ENCODE peak calls at places on chromosomes 1 and 21, in ten cellular contexts. Z is hepatocyte; P is neural progenitor cell; F is naive thymus-derived CD4-positive, alpha-beta T cell; J is esophagus muscularis mucosa; M is CD4-positive, CD25-positive, alpha-beta regulatory T cell; Q is GM23248; B is heart left ventricle; C is A549; R is heart right ventricle. G is an unnamed sample.

GRCh38 chr1:243731301-243731891 is 118.6 kb downstream of the AKT3 start:
- DNase-seq in Z (peak; percentile 26), P (no peak), F (no peak), J (no peak), M (no peak), Q (no peak), B (peak; percentile 36), C (no peak), R (peak; percentile 55), G (no peak)

GRCh38 chr1:113675299-113675698 is 84.0 kb downstream of the PHTF1 start:
- DNase-seq in Z (no peak), P (no peak), F (no peak), J (no peak), M (no peak), Q (peak; percentile 12), B (no peak), C (no peak), R (no peak), G (no peak)

GRCh38 chr1:54409156-54410142 is 3.3 kb upstream of the SSBP3 start:
- DNase-seq in Z (no peak), P (no peak), F (no peak), J (no peak), M (no peak), Q (no peak), B (no peak), C (no peak), R (no peak), G (no peak)

GRCh38 chr21:41927727-41928409 is 25.9 kb downstream of the C2CD2 start:
- DNase-seq in Z (no peak), P (no peak), F (no peak), J (no peak), M (no peak), Q (no peak), B (no peak), C (no peak), R (no peak), G (peak; percentile 35)

GRCh38 chr1:74145086-74145485 is 52.9 kb downstream of the LRRIQ3 start:
- DNase-seq in Z (no peak), P (peak; percentile 52), F (no peak), J (no peak), M (no peak), Q (no peak), B (no peak), C (no peak), R (no peak), G (no peak)

GRCh38 chr1:10212476-10212875 is 2.1 kb downstream of the KIF1B start:
- DNase-seq in Z (no peak), P (no peak), F (no peak), J (no peak), M (no peak), Q (no peak), B (no peak), C (no peak), R (no peak), G (no peak)

GRCh38 chr1:87867631-87868030 is 539.0 kb downstream of the LMO4 start:
- DNase-seq in Z (no peak), P (no peak), F (no peak), J (no peak), M (no peak), Q (peak; percentile 79), B (no peak), C (no peak), R (no peak), G (no peak)

GRCh38 chr1:3610165-3610822 is 1.0 kb downstream of the MEGF6 start:
- DNase-seq in Z (peak; percentile 55), P (peak; percentile 51), F (no peak), J (no peak), M (no peak), Q (peak; percentile 35), B (no peak), C (no peak), R (no peak), G (no peak)

GRCh38 chr1:8818325-8818775 is 910 bp upstream of the RERE start:
- DNase-seq in Z (peak; percentile 63), P (no peak), F (no peak), J (peak; percentile 77), M (no peak), Q (peak; percentile 91), B (peak; percentile 66), C (no peak), R (peak; percentile 51), G (no peak)
- H3K27ac ChIP-seq in Z (peak overlapping the region; percentile 92), P (peak overlapping the region; percentile 94), F (peak overlapping the region; percentile 96), J (peak overlapping the region; percentile 97), M (peak overlapping the region; percentile 85), Q (peak overlapping the region; percentile 91), B (peak overlapping the region; percentile 95), C (peak overlapping the region; percentile 99), R (peak overlapping the region; percentile 93), G (peak overlapping the region; percentile 92)

DNA sequence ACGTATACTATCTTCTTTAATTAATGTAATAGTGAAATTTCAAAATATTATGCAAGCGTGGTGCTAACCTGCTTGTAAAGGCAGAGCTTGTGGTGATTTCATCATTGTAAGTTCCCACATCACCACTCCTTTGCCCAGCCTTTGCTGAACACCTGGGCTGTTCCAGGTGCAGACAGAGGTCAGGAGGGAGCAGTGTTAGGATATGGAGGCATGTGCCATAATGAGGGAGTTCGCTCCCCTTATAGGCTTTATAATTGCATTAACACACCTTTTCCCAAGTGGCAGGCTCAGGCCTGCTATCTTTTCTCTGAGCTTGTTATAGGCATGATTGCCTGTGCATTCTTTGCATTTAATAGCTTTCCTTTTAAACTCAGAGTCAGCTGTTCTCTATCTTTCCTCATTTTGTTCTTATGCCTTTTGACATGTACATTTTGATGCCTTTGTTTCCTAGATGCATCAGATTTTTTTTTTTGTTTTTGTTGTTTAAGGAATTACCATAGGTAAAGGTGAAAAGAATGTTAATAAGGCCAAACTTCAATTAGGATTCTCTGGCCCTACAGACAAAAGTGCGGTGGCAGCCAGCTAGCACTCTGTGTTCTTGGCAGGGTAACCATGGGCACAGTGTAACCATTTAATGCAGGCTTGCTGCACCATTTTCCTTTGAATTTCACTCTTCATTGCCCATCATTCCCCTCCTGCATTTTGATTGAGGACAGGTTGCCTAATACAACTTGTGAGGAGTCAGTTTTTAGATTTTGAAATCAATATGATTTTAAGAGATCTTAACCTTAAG is 12.6 kb downstream of the NPL start:
- DNase-seq in Z (no peak), P (no peak), F (no peak), J (no peak), M (no peak), Q (no peak), B (no peak), C (no peak), R (no peak), G (no peak)
- H3K27ac ChIP-seq in Z (no peak overlapping the region), P (no peak overlapping the region), F (no peak overlapping the region), J (no peak overlapping the region), M (no peak overlapping the region), Q (no peak overlapping the region), B (no peak overlapping the region), C (no peak overlapping the region), R (no peak overlapping the region), G (peak overlapping the region; percentile 4)

GRCh38 chr1:117621316-117621715 is 15.5 kb downstream of the TENT5C start:
- DNase-seq in Z (no peak), P (no peak), F (no peak), J (no peak), M (no peak), Q (no peak), B (no peak), C (no peak), R (no peak), G (no peak)
- H3K27ac ChIP-seq in Z (no peak overlapping the region), P (no peak overlapping the region), F (no peak overlapping the region), J (no peak overlapping the region), M (peak overlapping the region; percentile 31), Q (no peak overlapping the region), B (no peak overlapping the region), C (no peak overlapping the region), R (no peak overlapping the region), G (no peak overlapping the region)

DNA sequence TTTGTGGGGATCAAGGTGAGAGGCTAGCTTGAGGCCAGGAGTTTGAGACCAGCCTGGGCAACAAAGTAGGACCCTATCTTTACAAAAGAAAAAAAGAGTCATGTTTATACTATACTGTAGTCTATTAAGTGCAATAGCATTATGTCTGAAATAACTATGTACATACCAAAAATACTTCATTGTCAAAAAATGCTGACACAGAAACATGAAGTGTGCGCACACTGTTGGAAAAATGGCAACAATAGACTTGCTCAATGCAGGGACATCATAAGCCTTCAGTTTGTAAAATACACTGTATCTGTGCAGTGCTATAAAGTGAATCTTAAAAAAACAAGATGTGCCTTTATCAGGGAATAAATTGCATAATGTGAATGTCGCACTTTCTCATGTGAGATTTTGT is 14.1 kb upstream of the NID1 start:
- DNase-seq in Z (no peak), P (no peak), F (no peak), J (no peak), M (no peak), Q (no peak), B (no peak), C (no peak), R (no peak), G (no peak)
- H3K27ac ChIP-seq in Z (no peak overlapping the region), P (no peak overlapping the region), F (no peak overlapping the region), J (no peak overlapping the region), M (no peak overlapping the region), Q (no peak overlapping the region), B (no peak overlapping the region), C (no peak overlapping the region), R (no peak overlapping the region), G (no peak overlapping the region)

DNA sequence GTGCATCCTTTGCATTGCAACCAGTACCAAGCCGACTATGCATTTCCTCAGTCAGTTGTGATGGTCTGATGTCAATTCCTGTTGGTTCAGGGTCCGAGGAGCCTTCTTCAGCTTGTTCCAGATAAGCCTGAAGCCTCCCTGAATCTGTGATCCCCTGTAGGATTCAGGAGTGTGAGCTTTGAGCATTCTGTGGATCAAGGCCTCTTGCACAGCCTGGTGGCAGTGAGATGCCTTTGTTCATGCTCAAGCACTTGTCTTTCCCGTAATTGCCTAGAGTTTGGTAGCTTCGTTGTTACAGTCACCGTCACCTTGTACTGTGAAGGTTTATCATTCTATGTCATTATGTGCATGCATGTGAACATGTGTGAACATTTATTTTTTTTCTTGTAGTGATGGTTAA is 103.5 kb downstream of the PBX1 start:
- DNase-seq in Z (no peak), P (peak; percentile 20), F (no peak), J (no peak), M (no peak), Q (no peak), B (no peak), C (no peak), R (no peak), G (no peak)
- H3K27ac ChIP-seq in Z (peak overlapping the region; percentile 94), P (no peak overlapping the region), F (no peak overlapping the region), J (no peak overlapping the region), M (no peak overlapping the region), Q (no peak overlapping the region), B (no peak overlapping the region), C (peak overlapping the region; percentile 28), R (no peak overlapping the region), G (no peak overlapping the region)

GRCh38 chr1:58592521-58593134 is 15.6 kb upstream of the TACSTD2 start:
- DNase-seq in Z (peak; percentile 53), P (no peak), F (no peak), J (no peak), M (no peak), Q (peak; percentile 87), B (peak; percentile 77), C (peak; percentile 11), R (peak; percentile 38), G (no peak)
- H3K27ac ChIP-seq in Z (peak overlapping the region; percentile 11), P (no peak overlapping the region), F (no peak overlapping the region), J (peak overlapping the region; percentile 69), M (no peak overlapping the region), Q (peak overlapping the region; percentile 14), B (no peak overlapping the region), C (peak overlapping the region; percentile 71), R (peak overlapping the region; percentile 6), G (no peak overlapping the region)

GRCh38 chr1:207361910-207362309 is 40.4 kb downstream of the CD55 start:
- DNase-seq in Z (no peak), P (no peak), F (no peak), J (no peak), M (no peak), Q (no peak), B (no peak), C (no peak), R (no peak), G (no peak)
- H3K27ac ChIP-seq in Z (no peak overlapping the region), P (no peak overlapping the region), F (no peak overlapping the region), J (no peak overlapping the region), M (no peak overlapping the region), Q (no peak overlapping the region), B (no peak overlapping the region), C (no peak overlapping the region), R (no peak overlapping the region), G (no peak overlapping the region)

G was measured in substantia nigra.